ENCODE peak calls at places on chromosomes 2 and 18, in eight cellular contexts. One of them, this sample, is unnamed.
A peak's percentile ranks its signal among the peaks of the same experiment; 100 is the strongest.

GRCh38 chr2:128797092-128797491 is 478.4 kb upstream of the HS6ST1 start:
- DNase-seq in neural progenitor cell: no peak
- DNase-seq in MM.1S: no peak
- DNase-seq in hepatocyte: no peak
- DNase-seq in GM23248: no peak
- DNase-seq in SK-N-SH: no peak
- DNase-seq in GM23338: no peak
- DNase-seq in HCT116: no peak
- DNase-seq in this sample: no peak

GRCh38 chr2:36539631-36540030 is 58.3 kb downstream of the FEZ2 start:
- DNase-seq in neural progenitor cell: no peak
- DNase-seq in MM.1S: peak; percentile 71
- DNase-seq in hepatocyte: no peak
- DNase-seq in GM23248: peak; percentile 86
- DNase-seq in SK-N-SH: no peak
- DNase-seq in GM23338: no peak
- DNase-seq in HCT116: no peak
- DNase-seq in this sample: peak; percentile 61

GRCh38 chr2:38722271-38723115 is 28.7 kb downstream of the SRSF7 start:
- DNase-seq in neural progenitor cell: no peak
- DNase-seq in MM.1S: peak; percentile 75
- DNase-seq in hepatocyte: no peak
- DNase-seq in GM23248: no peak
- DNase-seq in SK-N-SH: no peak
- DNase-seq in GM23338: no peak
- DNase-seq in HCT116: no peak
- DNase-seq in this sample: no peak

GRCh38 chr2:174124171-174124570 is 124.2 kb downstream of the OLA1 start:
- DNase-seq in neural progenitor cell: peak; percentile 93
- DNase-seq in MM.1S: no peak
- DNase-seq in hepatocyte: no peak
- DNase-seq in GM23248: no peak
- DNase-seq in SK-N-SH: no peak
- DNase-seq in GM23338: peak; percentile 66
- DNase-seq in HCT116: no peak
- DNase-seq in this sample: no peak

GRCh38 chr2:159960413-159960812 is 102.0 kb downstream of the PLA2R1 start:
- DNase-seq in neural progenitor cell: no peak
- DNase-seq in MM.1S: no peak
- DNase-seq in hepatocyte: peak; percentile 16
- DNase-seq in GM23248: peak; percentile 86
- DNase-seq in SK-N-SH: no peak
- DNase-seq in GM23338: no peak
- DNase-seq in HCT116: peak; percentile 12
- DNase-seq in this sample: peak; percentile 74

GRCh38 chr2:221753401-221753800 is 181.3 kb upstream of the EPHA4 start:
- DNase-seq in neural progenitor cell: no peak
- DNase-seq in MM.1S: no peak
- DNase-seq in hepatocyte: no peak
- DNase-seq in GM23248: no peak
- DNase-seq in SK-N-SH: no peak
- DNase-seq in GM23338: no peak
- DNase-seq in HCT116: no peak
- DNase-seq in this sample: no peak

GRCh38 chr2:9993490-9994165 is 42.1 kb downstream of the GRHL1 start:
- DNase-seq in neural progenitor cell: no peak
- DNase-seq in MM.1S: no peak
- DNase-seq in hepatocyte: no peak
- DNase-seq in GM23248: peak; percentile 88
- DNase-seq in SK-N-SH: no peak
- DNase-seq in GM23338: no peak
- DNase-seq in HCT116: no peak
- DNase-seq in this sample: no peak

GRCh38 chr2:82256288-82256687 is 1951.7 kb upstream of the LRRTM1 start:
- DNase-seq in neural progenitor cell: no peak
- DNase-seq in MM.1S: no peak
- DNase-seq in hepatocyte: no peak
- DNase-seq in GM23248: no peak
- DNase-seq in SK-N-SH: no peak
- DNase-seq in GM23338: no peak
- DNase-seq in HCT116: no peak
- DNase-seq in this sample: no peak

GRCh38 chr18:57630759-57631660 is 9.4 kb upstream of the NARS1 start:
- DNase-seq in neural progenitor cell: no peak
- DNase-seq in MM.1S: no peak
- DNase-seq in hepatocyte: no peak
- DNase-seq in GM23248: peak; percentile 25
- DNase-seq in SK-N-SH: no peak
- DNase-seq in GM23338: no peak
- DNase-seq in HCT116: no peak
- DNase-seq in this sample: no peak

GRCh38 chr18:31977270-31977872 is 34.4 kb upstream of the TRAPPC8 start:
- DNase-seq in neural progenitor cell: peak; percentile 85
- DNase-seq in MM.1S: peak; percentile 63
- DNase-seq in hepatocyte: peak; percentile 78
- DNase-seq in GM23248: peak; percentile 55
- DNase-seq in SK-N-SH: peak; percentile 57
- DNase-seq in GM23338: peak; percentile 89
- DNase-seq in HCT116: peak; percentile 54
- DNase-seq in this sample: peak; percentile 9

GRCh38 chr18:48874233-48874632 is 76.5 kb downstream of the SMAD7 start:
- DNase-seq in neural progenitor cell: no peak
- DNase-seq in MM.1S: no peak
- DNase-seq in hepatocyte: no peak
- DNase-seq in GM23248: no peak
- DNase-seq in SK-N-SH: no peak
- DNase-seq in GM23338: no peak
- DNase-seq in HCT116: no peak
- DNase-seq in this sample: no peak

GRCh38 chr2:104852161-104852689 is 1.7 kb upstream of the POU3F3 start:
- DNase-seq in neural progenitor cell: peak; percentile 82
- DNase-seq in MM.1S: peak; percentile 51
- DNase-seq in hepatocyte: no peak
- DNase-seq in GM23248: peak; percentile 49
- DNase-seq in SK-N-SH: peak; percentile 57
- DNase-seq in GM23338: peak; percentile 57
- DNase-seq in HCT116: no peak
- DNase-seq in this sample: no peak

GRCh38 chr2:33426666-33427231 is 49.7 kb upstream of the RASGRP3 start:
- DNase-seq in neural progenitor cell: no peak
- DNase-seq in MM.1S: no peak
- DNase-seq in hepatocyte: peak; percentile 72
- DNase-seq in GM23248: peak; percentile 65
- DNase-seq in SK-N-SH: no peak
- DNase-seq in GM23338: no peak
- DNase-seq in HCT116: no peak
- DNase-seq in this sample: peak; percentile 38

GRCh38 chr2:218168635-218169462 is 2.1 kb upstream of the CXCR1 start:
- DNase-seq in neural progenitor cell: peak; percentile 73
- DNase-seq in MM.1S: peak; percentile 62
- DNase-seq in hepatocyte: peak; percentile 74
- DNase-seq in GM23248: peak; percentile 46
- DNase-seq in SK-N-SH: peak; percentile 54
- DNase-seq in GM23338: peak; percentile 91
- DNase-seq in HCT116: peak; percentile 37
- DNase-seq in this sample: peak; percentile 64

GRCh38 chr2:146572598-146572997 is 1272.2 kb upstream of the ACVR2A start:
- DNase-seq in neural progenitor cell: no peak
- DNase-seq in MM.1S: no peak
- DNase-seq in hepatocyte: no peak
- DNase-seq in GM23248: peak; percentile 70
- DNase-seq in SK-N-SH: no peak
- DNase-seq in GM23338: no peak
- DNase-seq in HCT116: no peak
- DNase-seq in this sample: peak; percentile 69

GRCh38 chr2:151570191-151570590 is 160.5 kb downstream of the RIF1 start:
- DNase-seq in neural progenitor cell: no peak
- DNase-seq in MM.1S: no peak
- DNase-seq in hepatocyte: no peak
- DNase-seq in GM23248: no peak
- DNase-seq in SK-N-SH: no peak
- DNase-seq in GM23338: no peak
- DNase-seq in HCT116: no peak
- DNase-seq in this sample: no peak

GRCh38 chr2:1140389-1141003 is 189.8 kb downstream of the SNTG2 start:
- DNase-seq in neural progenitor cell: peak; percentile 71
- DNase-seq in MM.1S: no peak
- DNase-seq in hepatocyte: peak; percentile 56
- DNase-seq in GM23248: peak; percentile 28
- DNase-seq in SK-N-SH: peak; percentile 90
- DNase-seq in GM23338: peak; percentile 78
- DNase-seq in HCT116: no peak
- DNase-seq in this sample: peak; percentile 60

GRCh38 chr2:237125967-237126366 is 40.3 kb downstream of the COPS8 start:
- DNase-seq in neural progenitor cell: no peak
- DNase-seq in MM.1S: no peak
- DNase-seq in hepatocyte: peak; percentile 59
- DNase-seq in GM23248: no peak
- DNase-seq in SK-N-SH: no peak
- DNase-seq in GM23338: no peak
- DNase-seq in HCT116: no peak
- DNase-seq in this sample: no peak

GRCh38 chr2:25822190-25823117 is 55.8 kb downstream of the ASXL2 start:
- DNase-seq in neural progenitor cell: peak; percentile 28
- DNase-seq in MM.1S: no peak
- DNase-seq in hepatocyte: peak; percentile 26
- DNase-seq in GM23248: peak; percentile 7
- DNase-seq in SK-N-SH: peak; percentile 54
- DNase-seq in GM23338: peak; percentile 72
- DNase-seq in HCT116: no peak
- DNase-seq in this sample: no peak

GRCh38 chr2:238081150-238081549 is 19.0 kb upstream of the ESPNL start:
- DNase-seq in neural progenitor cell: no peak
- DNase-seq in MM.1S: no peak
- DNase-seq in hepatocyte: no peak
- DNase-seq in GM23248: no peak
- DNase-seq in SK-N-SH: peak; percentile 84
- DNase-seq in GM23338: no peak
- DNase-seq in HCT116: no peak
- DNase-seq in this sample: no peak

GRCh38 chr2:133139847-133140533 is 428.3 kb downstream of the NCKAP5 start:
- DNase-seq in neural progenitor cell: peak; percentile 46
- DNase-seq in MM.1S: peak; percentile 44
- DNase-seq in hepatocyte: no peak
- DNase-seq in GM23248: no peak
- DNase-seq in SK-N-SH: no peak
- DNase-seq in GM23338: peak; percentile 62
- DNase-seq in HCT116: no peak
- DNase-seq in this sample: peak; percentile 28
- TF ChIP-seq EZH2phosphoT487 in neural progenitor cell: no peak
- TF ChIP-seq EZH2phosphoT487 in MM.1S: no peak
- TF ChIP-seq EZH2phosphoT487 in hepatocyte: no peak
- TF ChIP-seq EZH2phosphoT487 in GM23248: no peak
- TF ChIP-seq EZH2phosphoT487 in SK-N-SH: no peak
- TF ChIP-seq EZH2phosphoT487 in GM23338: no peak
- TF ChIP-seq EZH2phosphoT487 in HCT116: no peak
- TF ChIP-seq EZH2phosphoT487 in this sample: no peak

GRCh38 chr2:203830294-203831055 is 37.1 kb upstream of the CTLA4 start:
- DNase-seq in neural progenitor cell: no peak
- DNase-seq in MM.1S: no peak
- DNase-seq in hepatocyte: no peak
- DNase-seq in GM23248: no peak
- DNase-seq in SK-N-SH: no peak
- DNase-seq in GM23338: no peak
- DNase-seq in HCT116: no peak
- DNase-seq in this sample: no peak

GRCh38 chr2:203840816-203841215 is 26.8 kb upstream of the CTLA4 start:
- DNase-seq in neural progenitor cell: no peak
- DNase-seq in MM.1S: no peak
- DNase-seq in hepatocyte: no peak
- DNase-seq in GM23248: no peak
- DNase-seq in SK-N-SH: no peak
- DNase-seq in GM23338: no peak
- DNase-seq in HCT116: no peak
- DNase-seq in this sample: no peak

GRCh38 chr2:203835867-203836800 is 31.4 kb upstream of the CTLA4 start:
- DNase-seq in neural progenitor cell: no peak
- DNase-seq in MM.1S: no peak
- DNase-seq in hepatocyte: no peak
- DNase-seq in GM23248: no peak
- DNase-seq in SK-N-SH: no peak
- DNase-seq in GM23338: peak; percentile 2
- DNase-seq in HCT116: no peak
- DNase-seq in this sample: no peak

GRCh38 chr2:203835420-203835819 is 32.2 kb upstream of the CTLA4 start:
- DNase-seq in neural progenitor cell: no peak
- DNase-seq in MM.1S: no peak
- DNase-seq in hepatocyte: no peak
- DNase-seq in GM23248: no peak
- DNase-seq in SK-N-SH: no peak
- DNase-seq in GM23338: no peak
- DNase-seq in HCT116: no peak
- DNase-seq in this sample: no peak
- TF ChIP-seq EZH2phosphoT487 in neural progenitor cell: no peak
- TF ChIP-seq EZH2phosphoT487 in MM.1S: no peak
- TF ChIP-seq EZH2phosphoT487 in hepatocyte: no peak
- TF ChIP-seq EZH2phosphoT487 in GM23248: no peak
- TF ChIP-seq EZH2phosphoT487 in SK-N-SH: no peak
- TF ChIP-seq EZH2phosphoT487 in GM23338: no peak
- TF ChIP-seq EZH2phosphoT487 in HCT116: no peak
- TF ChIP-seq EZH2phosphoT487 in this sample: no peak

GRCh38 chr2:64799592-64800252 is 146.0 kb upstream of the SERTAD2 start:
- DNase-seq in neural progenitor cell: no peak
- DNase-seq in MM.1S: no peak
- DNase-seq in hepatocyte: no peak
- DNase-seq in GM23248: no peak
- DNase-seq in SK-N-SH: no peak
- DNase-seq in GM23338: no peak
- DNase-seq in HCT116: no peak
- DNase-seq in this sample: peak; percentile 85
- TF ChIP-seq EZH2phosphoT487 in neural progenitor cell: no peak
- TF ChIP-seq EZH2phosphoT487 in MM.1S: no peak
- TF ChIP-seq EZH2phosphoT487 in hepatocyte: no peak
- TF ChIP-seq EZH2phosphoT487 in GM23248: no peak
- TF ChIP-seq EZH2phosphoT487 in SK-N-SH: no peak
- TF ChIP-seq EZH2phosphoT487 in GM23338: no peak
- TF ChIP-seq EZH2phosphoT487 in HCT116: no peak
- TF ChIP-seq EZH2phosphoT487 in this sample: no peak

GRCh38 chr2:175930504-175930903 is 71.6 kb downstream of the LNPK start:
- DNase-seq in neural progenitor cell: no peak
- DNase-seq in MM.1S: no peak
- DNase-seq in hepatocyte: no peak
- DNase-seq in GM23248: peak; percentile 17
- DNase-seq in SK-N-SH: no peak
- DNase-seq in GM23338: no peak
- DNase-seq in HCT116: no peak
- DNase-seq in this sample: peak; percentile 85

GRCh38 chr2:175931751-175932295 is 70.2 kb downstream of the LNPK start:
- DNase-seq in neural progenitor cell: no peak
- DNase-seq in MM.1S: no peak
- DNase-seq in hepatocyte: peak; percentile 4
- DNase-seq in GM23248: peak; percentile 94
- DNase-seq in SK-N-SH: no peak
- DNase-seq in GM23338: no peak
- DNase-seq in HCT116: no peak
- DNase-seq in this sample: no peak

GRCh38 chr2:175926272-175926671 is 75.8 kb downstream of the LNPK start:
- DNase-seq in neural progenitor cell: no peak
- DNase-seq in MM.1S: no peak
- DNase-seq in hepatocyte: no peak
- DNase-seq in GM23248: peak; percentile 87
- DNase-seq in SK-N-SH: no peak
- DNase-seq in GM23338: no peak
- DNase-seq in HCT116: no peak
- DNase-seq in this sample: no peak

GRCh38 chr2:175932675-175933074 is 69.4 kb downstream of the LNPK start:
- DNase-seq in neural progenitor cell: no peak
- DNase-seq in MM.1S: no peak
- DNase-seq in hepatocyte: no peak
- DNase-seq in GM23248: no peak
- DNase-seq in SK-N-SH: no peak
- DNase-seq in GM23338: no peak
- DNase-seq in HCT116: no peak
- DNase-seq in this sample: no peak

GRCh38 chr2:175929850-175930249 is 72.2 kb downstream of the LNPK start:
- DNase-seq in neural progenitor cell: no peak
- DNase-seq in MM.1S: no peak
- DNase-seq in hepatocyte: peak; percentile 5
- DNase-seq in GM23248: peak; percentile 77
- DNase-seq in SK-N-SH: no peak
- DNase-seq in GM23338: no peak
- DNase-seq in HCT116: no peak
- DNase-seq in this sample: no peak
- TF ChIP-seq EZH2phosphoT487 in neural progenitor cell: no peak
- TF ChIP-seq EZH2phosphoT487 in MM.1S: no peak
- TF ChIP-seq EZH2phosphoT487 in hepatocyte: no peak
- TF ChIP-seq EZH2phosphoT487 in GM23248: no peak
- TF ChIP-seq EZH2phosphoT487 in SK-N-SH: no peak
- TF ChIP-seq EZH2phosphoT487 in GM23338: no peak
- TF ChIP-seq EZH2phosphoT487 in HCT116: no peak
- TF ChIP-seq EZH2phosphoT487 in this sample: no peak

This sample was measured in PC-3.